ENCODE peak calls at places on chromosomes 13 and 19, in seven cellular contexts. T is stimulated activated CD8-positive, alpha-beta memory T cell treated with anti-CD3 and anti-CD28 coated beads, Interleukin-15, amount 100 ng/mL, for 48 hours; X is GM13977; V is MV-4-11; E is activated CD8-positive, alpha-beta T cell treated with anti-CD3 and anti-CD28 coated beads for 36 hours; R is NCI-H1092 treated with DMSO at 0.1 percent for 48 hours; Z is activated T-cell treated with anti-CD3 and anti-CD28 coated beads for 24 hours. K is an unnamed sample.

GRCh38 chr19:40822161-40822560 is 23.2 kb downstream of the EGLN2 start:
- DNase-seq in V (no peak), R (no peak), Z (no peak), E (no peak), X (no peak), T (no peak), K (no peak)

GRCh38 chr13:34416833-34417425 is 525.1 kb upstream of the NBEA start:
- DNase-seq in Z (no peak), X (no peak), V (no peak), E (no peak), T (no peak), R (peak), K (peak)

GRCh38 chr13:78131811-78132210 is 213.2 kb upstream of the EDNRB start:
- DNase-seq in R (no peak), V (no peak), X (no peak), E (no peak), Z (no peak), T (no peak), K (no peak)

GRCh38 chr19:19613456-19613855 is 5.0 kb downstream of the PBX4 start:
- DNase-seq in T (no peak), X (no peak), R (no peak), V (no peak), E (no peak), Z (no peak), K (peak)

GRCh38 chr19:45607071-45608029 is 5.3 kb upstream of the GPR4 start:
- DNase-seq in Z (peak), T (peak), R (peak), V (peak), E (peak), X (no peak), K (peak)

GRCh38 chr19:1401138-1401888 is at the start of gene GAMT:
- DNase-seq in R (peak), X (peak), V (peak), E (peak), Z (peak), T (peak), K (no peak)

GRCh38 chr19:32041681-32042292 is 303.6 kb upstream of the ZNF507 start:
- DNase-seq in V (peak), T (no peak), E (peak), X (no peak), Z (no peak), R (no peak), K (no peak)

GRCh38 chr13:113065406-113066141 is 40.0 kb upstream of the F7 start:
- DNase-seq in X (no peak), T (no peak), Z (no peak), E (no peak), R (no peak), V (no peak), K (no peak)

GRCh38 chr13:20826301-20826700 is 52.5 kb upstream of the EEF1AKMT1 start:
- DNase-seq in X (no peak), V (no peak), E (no peak), T (no peak), Z (no peak), R (no peak), K (no peak)

GRCh38 chr13:101384929-101385328 is 31.4 kb downstream of the NALCN start:
- DNase-seq in V (no peak), R (no peak), T (no peak), X (no peak), E (no peak), Z (no peak), K (no peak)

K was measured in retinal pigment epithelial cell.